ENCODE peak calls at places on chromosomes 13 and 19, in seven cellular contexts. U, A, M, E, B, I and F are unnamed samples.

GRCh38 chr13:48186722-48187121 is 46.3 kb upstream of the ITM2B start:
- DNase-seq in U (no peak), A (no peak), M (no peak), E (no peak), B (no peak), I (no peak), F (no peak)

GRCh38 chr13:28339419-28339818 is 155.5 kb downstream of the FLT1 start:
- DNase-seq in U (no peak), A (no peak), M (no peak), E (no peak), B (no peak), I (peak), F (no peak)

GRCh38 chr19:10758978-10759377 is 41.1 kb downstream of the DNM2 start:
- DNase-seq in U (no peak), A (no peak), M (no peak), E (no peak), B (no peak), I (no peak), F (no peak)

GRCh38 chr13:59437902-59438301 is 725.8 kb downstream of the DIAPH3 start:
- DNase-seq in U (no peak), A (no peak), M (no peak), E (no peak), B (no peak), I (peak), F (no peak)

GRCh38 chr13:111312944-111313590 is 7.4 kb upstream of the TEX29 start:
- DNase-seq in U (peak), A (no peak), M (no peak), E (no peak), B (no peak), I (no peak), F (no peak)

GRCh38 chr13:33452873-33453558 is 167.5 kb upstream of the STARD13 start:
- DNase-seq in U (no peak), A (no peak), M (no peak), E (no peak), B (no peak), I (no peak), F (no peak)

GRCh38 chr13:33471182-33471581 is 185.6 kb upstream of the STARD13 start:
- DNase-seq in U (no peak), A (no peak), M (no peak), E (no peak), B (no peak), I (no peak), F (no peak)

GRCh38 chr19:32456406-32456805 is 50.8 kb downstream of the DPY19L3 start:
- DNase-seq in U (no peak), A (no peak), M (no peak), E (no peak), B (no peak), I (no peak), F (no peak)

GRCh38 chr13:69292789-69293425 is 814.7 kb upstream of the ATXN8OS start:
- DNase-seq in U (no peak), A (no peak), M (no peak), E (no peak), B (no peak), I (no peak), F (no peak)

GRCh38 chr19:43561144-43561970 is 14.0 kb downstream of the XRCC1 start:
- DNase-seq in U (no peak), A (no peak), M (no peak), E (no peak), B (no peak), I (no peak), F (no peak)

GRCh38 chr19:33297401-33298145 is 4.8 kb downstream of the CEBPA start:
- DNase-seq in U (peak), A (no peak), M (no peak), E (no peak), B (no peak), I (no peak), F (peak)

GRCh38 chr13:54185101-54185500 is 1156.5 kb downstream of the OLFM4 start:
- DNase-seq in U (no peak), A (no peak), M (no peak), E (no peak), B (no peak), I (no peak), F (no peak)

GRCh38 chr19:48121066-48121465 is 10.4 kb upstream of the PLA2G4C start:
- DNase-seq in U (no peak), A (no peak), M (no peak), E (no peak), B (no peak), I (no peak), F (no peak)

GRCh38 chr13:42597505-42597904 is 23.6 kb downstream of the TNFSF11 start:
- DNase-seq in U (no peak), A (no peak), M (no peak), E (no peak), B (no peak), I (no peak), F (no peak)

GRCh38 chr13:51607165-51607564 is 22.9 kb downstream of the WDFY2 start:
- DNase-seq in U (no peak), A (no peak), M (no peak), E (no peak), B (no peak), I (no peak), F (no peak)

GRCh38 chr19:35349614-35350521 is 2.2 kb downstream of the FFAR1 start:
- DNase-seq in U (peak), A (no peak), M (no peak), E (no peak), B (no peak), I (no peak), F (no peak)

GRCh38 chr19:11200015-11200574 is 2.8 kb upstream of the KANK2 start:
- DNase-seq in U (no peak), A (no peak), M (no peak), E (no peak), B (no peak), I (no peak), F (no peak)

GRCh38 chr13:25922373-25922772 is 129.4 kb downstream of the SHISA2 start:
- DNase-seq in U (no peak), A (no peak), M (no peak), E (no peak), B (no peak), I (no peak), F (no peak)

GRCh38 chr19:48632692-48633147 is 4.5 kb downstream of the DBP start:
- DNase-seq in U (no peak), A (no peak), M (no peak), E (no peak), B (no peak), I (peak), F (no peak)